ENCODE peak calls at places on chromosomes 12 and 14, in seven cellular contexts. P is foreskin fibroblast; F is fibroblast of pulmonary artery; M is posterior cingulate gyrus; C is Panc1; L is immature natural killer cell; S is CD8-positive, alpha-beta memory T cell. R is an unnamed sample.

GRCh38 chr14:60722163-60722835 is 1.9 kb downstream of the SIX4 start:
- DNase-seq in S (peak; percentile 1), P (peak; percentile 81), F (peak; percentile 44), M (no peak), C (no peak), L (peak; percentile 16), R (peak; percentile 74)

GRCh38 chr12:125203145-125203765 is 138.0 kb downstream of the AACS start:
- DNase-seq in P (peak; percentile 18), L (no peak), C (no peak), M (no peak), F (peak; percentile 24), S (no peak), R (no peak)

GRCh38 chr12:53265783-53266182 is 2.3 kb upstream of the ESPL1 start:
- DNase-seq in M (no peak), S (no peak), P (peak; percentile 30), L (no peak), F (no peak), C (no peak), R (no peak)

GRCh38 chr12:14858513-14858912 is 15.2 kb upstream of the ART4 start:
- DNase-seq in C (no peak), F (no peak), L (no peak), P (no peak), M (no peak), S (no peak), R (no peak)

GRCh38 chr12:89645434-89645833 is 63.2 kb downstream of the ATP2B1 start:
- DNase-seq in P (no peak), M (no peak), S (no peak), C (no peak), F (no peak), L (no peak), R (peak; percentile 39)

GRCh38 chr14:52314521-52315354 is 626 bp downstream of the PTGER2 start:
- DNase-seq in M (peak; percentile 10), P (peak; percentile 63), S (peak; percentile 8), L (peak; percentile 49), C (no peak), F (no peak), R (no peak)

GRCh38 chr14:35268946-35269345 is 23.2 kb upstream of the PSMA6 start:
- DNase-seq in M (no peak), L (no peak), P (no peak), S (no peak), F (no peak), C (no peak), R (peak; percentile 37)

GRCh38 chr14:72961579-72962335 is 35.5 kb downstream of the DCAF4 start:
- DNase-seq in S (no peak), M (no peak), L (no peak), P (peak; percentile 40), F (no peak), C (no peak), R (no peak)

GRCh38 chr12:32595251-32595650 is 83.8 kb upstream of the DNM1L start:
- DNase-seq in C (no peak), S (no peak), F (peak; percentile 22), P (peak; percentile 91), L (no peak), M (no peak), R (peak; percentile 68)

GRCh38 chr12:29782821-29783772 is 645 bp downstream of the TMTC1 start:
- DNase-seq in F (peak; percentile 49), S (no peak), P (peak; percentile 73), L (no peak), M (peak; percentile 31), C (no peak), R (peak; percentile 49)

GRCh38 chr14:101525646-101526527 is 35.4 kb upstream of the DIO3 start:
- DNase-seq in M (no peak), C (no peak), P (no peak), L (no peak), F (no peak), S (no peak), R (no peak)

GRCh38 chr14:31261859-31262739 is 54.5 kb upstream of the HECTD1 start:
- DNase-seq in S (no peak), M (no peak), L (no peak), C (no peak), F (peak; percentile 87), P (peak; percentile 74), R (peak; percentile 72)

GRCh38 chr14:105891631-105892452 is 365.5 kb downstream of the TMEM121 start:
- DNase-seq in P (no peak), F (no peak), M (no peak), L (no peak), S (no peak), C (no peak), R (no peak)

GRCh38 chr14:56490379-56490778 is 89.2 kb upstream of the TMEM260 start:
- DNase-seq in F (peak; percentile 57), S (no peak), P (peak; percentile 58), C (no peak), M (no peak), L (peak; percentile 26), R (peak; percentile 43)

GRCh38 chr12:31732926-31733548 is 4.2 kb upstream of the AMN1 start:
- DNase-seq in C (peak; percentile 91), F (peak; percentile 84), P (peak; percentile 89), L (no peak), M (no peak), S (no peak), R (peak; percentile 79)